ENCODE peak calls at places on chromosomes 16 and 17, in eight cellular contexts. R, C, X, T, Q, J, S and L are unnamed samples.

GRCh38 chr17:64628641-64629040 is 33.5 kb downstream of the SMURF2 start:
- DNase-seq in C (no peak), J (no peak), T (no peak), S (no peak), X (no peak), R (no peak), Q (no peak), L (no peak)

GRCh38 chr17:78709119-78709681 is 72.9 kb downstream of the CYTH1 start:
- DNase-seq in S (no peak), J (no peak), R (no peak), C (no peak), Q (no peak), X (no peak), T (no peak), L (no peak)

GRCh38 chr16:30526137-30526822 is at the start of gene ZNF768:
- DNase-seq in X (peak), J (no peak), T (peak), S (peak), R (no peak), Q (peak), C (peak), L (no peak)

GRCh38 chr17:57874058-57874419 is 24.2 kb upstream of the MRPS23 start:
- DNase-seq in Q (no peak), T (no peak), R (no peak), C (no peak), S (no peak), X (no peak), J (no peak), L (no peak)

GRCh38 chr17:50267074-50267841 is 7.0 kb upstream of the TMEM92 start:
- DNase-seq in J (no peak), T (no peak), S (no peak), Q (no peak), X (no peak), C (peak), R (no peak), L (peak)

GRCh38 chr16:87412371-87412995 is 20.3 kb downstream of the MAP1LC3B start:
- DNase-seq in T (no peak), S (no peak), Q (no peak), C (no peak), X (no peak), J (no peak), R (no peak), L (no peak)

GRCh38 chr17:4947411-4948165 is 742 bp downstream of the PFN1 start:
- DNase-seq in T (no peak), C (peak), Q (peak), S (peak), X (peak), R (peak), J (no peak), L (peak)

GRCh38 chr16:78122774-78123315 is 23.4 kb downstream of the WWOX start:
- DNase-seq in C (peak), J (no peak), Q (peak), T (peak), X (peak), R (no peak), S (peak), L (no peak)

GRCh38 chr17:7060165-7060890 is 16.4 kb upstream of the SLC16A11 start:
- DNase-seq in T (no peak), S (no peak), C (peak), R (peak), Q (peak), X (peak), J (no peak), L (no peak)

GRCh38 chr17:19672009-19672837 is 23.7 kb downstream of the ALDH3A2 start:
- DNase-seq in S (no peak), C (peak), T (peak), Q (no peak), X (peak), J (no peak), R (no peak), L (no peak)

GRCh38 chr16:23122107-23122506 is 27.1 kb downstream of the USP31 start:
- DNase-seq in S (no peak), R (no peak), X (no peak), T (no peak), J (no peak), Q (no peak), C (no peak), L (no peak)

GRCh38 chr16:57406881-57407280 is 2.3 kb downstream of the CCL17 start:
- DNase-seq in R (no peak), J (no peak), S (no peak), Q (no peak), T (peak), C (no peak), X (no peak), L (no peak)

GRCh38 chr16:5005916-5006315 is 27.8 kb downstream of the NAGPA start:
- DNase-seq in Q (no peak), S (no peak), X (no peak), C (no peak), J (no peak), R (no peak), T (no peak), L (no peak)

GRCh38 chr16:57196276-57196675 is 10.1 kb downstream of the RSPRY1 start:
- DNase-seq in S (no peak), Q (no peak), R (no peak), C (no peak), J (no peak), X (no peak), T (peak), L (no peak)

GRCh38 chr16:81500833-81501521 is 56.4 kb downstream of the CMIP start:
- DNase-seq in Q (peak), T (no peak), X (peak), J (no peak), S (no peak), R (peak), C (peak), L (no peak)

GRCh38 chr17:29237476-29238132 is 9.1 kb upstream of the CRYBA1 start:
- DNase-seq in R (no peak), J (no peak), C (peak), Q (peak), X (peak), S (no peak), T (no peak), L (no peak)